ENCODE peak calls at places on chromosomes 6 and 20, in four cellular contexts. U, P, L and F are unnamed samples.

GRCh38 chr20:48682529-48683385 is 145.0 kb downstream of the PREX1 start:
- DNase-seq in P (no peak), L (peak; percentile 97), U (peak; percentile 84), F (peak; percentile 15)

GRCh38 chr6:153024401-153025017 is 22.0 kb upstream of the MTRF1L start:
- DNase-seq in U (no peak), L (peak; percentile 25), P (peak; percentile 29), F (no peak)

GRCh38 chr6:120279706-120280105 is 930.1 kb upstream of the MAN1A1 start:
- DNase-seq in L (no peak), U (no peak), P (no peak), F (no peak)

GRCh38 chr20:63120286-63121090 is 95.4 kb downstream of the YTHDF1 start:
- DNase-seq in P (no peak), L (no peak), U (no peak), F (no peak)

GRCh38 chr6:168097221-168097620 is 18.2 kb upstream of the FRMD1 start:
- DNase-seq in P (no peak), U (no peak), L (no peak), F (no peak)

GRCh38 chr6:82410151-82410621 is 46.6 kb downstream of the TPBG start:
- DNase-seq in L (no peak), P (no peak), U (no peak), F (no peak)

GRCh38 chr6:90098637-90099036 is 198.0 kb downstream of the BACH2 start:
- DNase-seq in L (no peak), P (no peak), U (no peak), F (no peak)

GRCh38 chr6:73203098-73203497 is 22.2 kb downstream of the KHDC1L start:
- DNase-seq in L (no peak), U (no peak), P (no peak), F (no peak)

GRCh38 chr6:22363166-22363965 is 66.5 kb upstream of the PRL start:
- DNase-seq in U (no peak), L (no peak), P (no peak), F (no peak)

GRCh38 chr6:170286246-170286933 is 4.5 kb downstream of the DLL1 start:
- DNase-seq in L (peak; percentile 56), P (no peak), U (no peak), F (no peak)

GRCh38 chr6:157861814-157862213 is 38.8 kb downstream of the SNX9 start:
- DNase-seq in P (no peak), U (no peak), L (no peak), F (no peak)

GRCh38 chr6:43187821-43188220 is 5.8 kb downstream of the CUL9 start:
- DNase-seq in L (no peak), U (no peak), P (no peak), F (no peak)

GRCh38 chr6:123610779-123611178 is 26.0 kb downstream of the TRDN start:
- DNase-seq in L (no peak), P (no peak), U (no peak), F (no peak)

GRCh38 chr6:44227138-44227770 is 3.9 kb downstream of the SLC29A1 start:
- DNase-seq in U (no peak), L (no peak), P (no peak), F (no peak)

GRCh38 chr20:41373851-41374567 is 7.4 kb upstream of the EMILIN3 start:
- DNase-seq in P (no peak), L (no peak), U (no peak), F (no peak)

GRCh38 chr6:139520321-139520768 is 145.9 kb upstream of the CITED2 start:
- DNase-seq in L (no peak), P (no peak), U (no peak), F (no peak)

GRCh38 chr20:19615629-19616028 is 142.4 kb upstream of the RIN2 start:
- DNase-seq in U (no peak), L (no peak), P (no peak), F (no peak)

GRCh38 chr20:19617256-19617655 is 140.8 kb upstream of the RIN2 start:
- DNase-seq in L (no peak), U (no peak), P (no peak), F (no peak)

GRCh38 chr20:19619904-19620430 is 138.1 kb upstream of the RIN2 start:
- DNase-seq in L (no peak), U (no peak), P (no peak), F (no peak)

GRCh38 chr20:19618711-19619110 is 139.3 kb upstream of the RIN2 start:
- DNase-seq in P (no peak), L (no peak), U (no peak), F (no peak)

DNA sequence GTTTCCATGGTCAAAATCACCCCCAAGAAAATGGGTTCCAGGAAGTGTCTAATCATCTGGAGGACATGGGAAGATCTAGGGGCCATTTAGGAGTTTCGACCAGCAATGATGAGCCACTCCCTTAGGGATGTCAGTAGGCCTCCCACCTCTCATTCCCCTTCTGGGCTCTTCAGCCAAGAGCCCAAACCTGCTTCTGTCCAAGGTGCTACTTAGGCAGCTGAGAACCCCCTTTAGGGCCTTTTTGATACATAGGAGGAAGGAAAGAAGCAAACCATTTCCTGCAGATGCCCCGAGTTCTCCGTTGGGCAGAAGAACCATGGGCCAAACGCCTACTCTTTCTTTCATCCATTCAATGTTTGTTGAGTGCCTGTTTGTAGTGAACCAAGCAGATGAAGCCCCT is 141.4 kb upstream of the RIN2 start:
- DNase-seq in P (no peak), L (no peak), U (no peak), F (no peak)
- TF ChIP-seq CTCF in P (no peak), L (no peak), U (no peak), F (no peak)

GRCh38 chr6:137870744-137871247 is 3.7 kb downstream of the TNFAIP3 start:
- DNase-seq in L (no peak), P (no peak), U (no peak), F (no peak)
- TF ChIP-seq CTCF in L (no peak), P (no peak), U (no peak), F (no peak)

GRCh38 chr20:38115205-38115604 is 49.9 kb downstream of the TGM2 start:
- DNase-seq in L (no peak), U (no peak), P (no peak), F (no peak)
- TF ChIP-seq CTCF in L (no peak), U (no peak), P (no peak), F (peak; percentile 46)

DNA sequence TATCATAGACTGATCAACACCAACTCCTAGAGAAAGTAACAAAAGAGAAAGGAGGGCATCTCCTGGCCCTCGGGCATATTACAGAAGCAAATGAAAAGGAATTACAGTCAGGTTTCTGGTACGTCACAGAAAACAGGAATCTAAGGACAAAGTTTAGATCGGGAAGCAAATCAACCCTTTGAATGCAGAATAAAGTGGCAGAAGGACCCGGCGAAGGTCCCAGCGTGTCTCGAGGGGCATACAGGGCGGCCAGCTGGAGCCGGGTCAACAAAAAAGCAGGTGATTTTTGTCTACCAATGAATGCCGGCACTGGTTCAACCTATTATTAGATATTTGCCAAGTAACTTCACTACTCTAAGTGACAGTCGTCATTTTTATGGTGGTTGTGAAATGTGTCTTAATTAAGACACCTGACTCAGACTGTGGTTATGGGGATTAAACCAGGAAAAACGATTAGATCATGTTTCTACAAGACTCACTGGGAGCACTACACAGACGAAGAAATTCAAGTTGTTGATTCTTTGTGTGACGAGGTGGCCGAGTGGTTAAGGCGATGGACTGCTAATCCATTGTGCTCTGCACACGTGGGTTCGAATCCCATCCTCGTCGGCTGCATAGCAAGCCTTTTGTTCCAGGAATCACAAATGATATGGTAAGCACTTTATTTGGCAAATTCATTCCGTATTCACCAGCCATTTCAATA is 12.4 kb upstream of the ZSCAN9 start:
- DNase-seq in L (no peak), U (peak; percentile 60), P (no peak), F (peak; percentile 84)
- TF ChIP-seq CTCF in L (no peak), U (no peak), P (no peak), F (peak; percentile 54)

GRCh38 chr6:162056745-162057144 is 670.8 kb downstream of the PRKN start:
- DNase-seq in L (no peak), U (no peak), P (no peak), F (peak; percentile 78)
- TF ChIP-seq CTCF in L (no peak), U (no peak), P (no peak), F (no peak)

GRCh38 chr20:46544576-46544975 is 5.9 kb downstream of the OCSTAMP start:
- DNase-seq in U (no peak), L (no peak), P (no peak), F (no peak)

GRCh38 chr20:46543033-46543432 is 7.4 kb downstream of the OCSTAMP start:
- DNase-seq in L (no peak), P (no peak), U (no peak), F (no peak)

GRCh38 chr20:46541229-46541935 is 9.1 kb downstream of the OCSTAMP start:
- DNase-seq in L (no peak), P (no peak), U (no peak), F (no peak)

GRCh38 chr20:46543959-46544358 is 6.5 kb downstream of the OCSTAMP start:
- DNase-seq in U (no peak), P (no peak), L (no peak), F (no peak)

GRCh38 chr20:46539113-46539512 is 11.3 kb downstream of the OCSTAMP start:
- DNase-seq in U (no peak), L (no peak), P (no peak), F (no peak)
- TF ChIP-seq CTCF in U (no peak), L (no peak), P (no peak), F (peak; percentile 29)

GRCh38 chr20:38190936-38191371 is 25.9 kb upstream of the TGM2 start:
- DNase-seq in U (no peak), P (no peak), L (no peak), F (no peak)

GRCh38 chr20:38190166-38190565 is 25.1 kb upstream of the TGM2 start:
- DNase-seq in P (no peak), U (no peak), L (no peak), F (no peak)

GRCh38 chr20:38184098-38184497 is 19.0 kb upstream of the TGM2 start:
- DNase-seq in P (no peak), U (no peak), L (no peak), F (peak; percentile 86)

GRCh38 chr20:38186788-38187221 is 21.7 kb upstream of the TGM2 start:
- DNase-seq in U (no peak), L (no peak), P (no peak), F (no peak)

DNA sequence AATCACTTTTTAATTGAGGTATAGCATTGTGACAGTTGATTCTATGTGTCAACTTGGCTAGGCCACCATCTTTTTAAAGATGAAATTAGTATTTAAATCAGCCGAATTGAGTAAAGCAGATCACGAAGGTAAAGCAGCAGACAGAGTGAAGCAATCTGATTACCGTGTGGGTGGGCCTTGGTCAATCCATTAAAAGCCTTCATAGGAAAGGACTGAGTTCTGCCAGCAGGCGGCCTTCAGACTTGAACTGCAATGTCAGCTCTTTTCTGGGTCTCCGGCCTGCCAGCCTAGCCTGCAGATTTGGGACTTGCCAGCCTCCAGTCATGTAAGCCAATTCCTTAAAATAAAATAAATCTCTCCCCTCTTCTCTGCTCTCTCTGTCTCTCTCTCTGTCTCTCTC is 22.4 kb upstream of the TGM2 start:
- DNase-seq in L (no peak), U (no peak), P (no peak), F (no peak)
- TF ChIP-seq CTCF in L (no peak), U (peak; percentile 19), P (no peak), F (peak; percentile 32)